ENCODE peak calls at places on chromosome 2, in six cellular contexts. H, D, S, N, L and P are unnamed samples.

GRCh38 chr2:181683518-181684453 is 3.5 kb upstream of the NEUROD1 start:
- DNase-seq in H (no peak), D (peak), S (no peak), N (no peak), L (no peak), P (no peak)

GRCh38 chr2:27916293-27917015 is 25.9 kb downstream of the BABAM2 start:
- DNase-seq in H (no peak), D (no peak), S (no peak), N (no peak), L (no peak), P (no peak)

GRCh38 chr2:227783404-227784138 is 30.1 kb upstream of the CCL20 start:
- DNase-seq in H (peak), D (peak), S (no peak), N (no peak), L (peak), P (no peak)

GRCh38 chr2:60358471-60358870 is 195.0 kb downstream of the BCL11A start:
- DNase-seq in H (no peak), D (no peak), S (peak), N (no peak), L (no peak), P (no peak)

GRCh38 chr2:229856416-229856815 is 65.4 kb downstream of the TRIP12 start:
- DNase-seq in H (no peak), D (peak), S (no peak), N (no peak), L (no peak), P (no peak)

GRCh38 chr2:82182270-82182669 is 1877.7 kb upstream of the LRRTM1 start:
- DNase-seq in H (no peak), D (no peak), S (no peak), N (no peak), L (no peak), P (no peak)

GRCh38 chr2:101597347-101597944 is 100.1 kb upstream of the MAP4K4 start:
- DNase-seq in H (no peak), D (no peak), S (no peak), N (peak), L (no peak), P (peak)

GRCh38 chr2:208300847-208301618 is 35.0 kb downstream of the PIKFYVE start:
- DNase-seq in H (no peak), D (no peak), S (no peak), N (no peak), L (no peak), P (no peak)

GRCh38 chr2:154758871-154759270 is 60.4 kb downstream of the KCNJ3 start:
- DNase-seq in H (no peak), D (no peak), S (no peak), N (no peak), L (no peak), P (no peak)

GRCh38 chr2:104969564-104969963 is 68.3 kb upstream of the MRPS9 start:
- DNase-seq in H (no peak), D (no peak), S (no peak), N (no peak), L (no peak), P (no peak)

GRCh38 chr2:53672881-53673522 is 94.6 kb upstream of the CHAC2 start:
- DNase-seq in H (no peak), D (no peak), S (no peak), N (peak), L (no peak), P (peak)

GRCh38 chr2:118044849-118045248 is 31.0 kb upstream of the CCDC93 start:
- DNase-seq in H (no peak), D (no peak), S (no peak), N (no peak), L (no peak), P (no peak)

GRCh38 chr2:182456784-182457183 is 29.9 kb upstream of the PDE1A start:
- DNase-seq in H (no peak), D (no peak), S (no peak), N (peak), L (no peak), P (peak)

GRCh38 chr2:159150208-159150607 is 136.3 kb downstream of the WDSUB1 start:
- DNase-seq in H (no peak), D (no peak), S (no peak), N (no peak), L (no peak), P (no peak)

GRCh38 chr2:176552456-176553135 is 283.4 kb downstream of the MTX2 start:
- DNase-seq in H (no peak), D (no peak), S (no peak), N (peak), L (no peak), P (no peak)

GRCh38 chr2:213152065-213152794 is 818 bp upstream of the IKZF2 start:
- DNase-seq in H (peak), D (peak), S (no peak), N (peak), L (no peak), P (peak)

GRCh38 chr2:12416600-12416999 is 300.1 kb upstream of the TRIB2 start:
- DNase-seq in H (peak), D (no peak), S (no peak), N (peak), L (no peak), P (no peak)

GRCh38 chr2:135657806-135658582 is 83.7 kb upstream of the UBXN4 start:
- DNase-seq in H (no peak), D (no peak), S (no peak), N (no peak), L (peak), P (no peak)

GRCh38 chr2:6977786-6978185 is 60.6 kb downstream of the RNF144A start:
- DNase-seq in H (peak), D (no peak), S (no peak), N (no peak), L (no peak), P (no peak)

GRCh38 chr2:98598781-98599428 is 9.4 kb downstream of the COA5 start:
- DNase-seq in H (no peak), D (no peak), S (no peak), N (no peak), L (no peak), P (no peak)

GRCh38 chr2:207767461-207768167 is 2.1 kb downstream of the FZD5 start:
- DNase-seq in H (peak), D (no peak), S (no peak), N (no peak), L (no peak), P (no peak)

GRCh38 chr2:85549095-85549494 is 10.1 kb downstream of the MAT2A start:
- DNase-seq in H (no peak), D (no peak), S (no peak), N (no peak), L (no peak), P (no peak)

GRCh38 chr2:171134624-171135230 is 26.0 kb downstream of the TLK1 start:
- DNase-seq in H (no peak), D (no peak), S (no peak), N (no peak), L (no peak), P (no peak)

GRCh38 chr2:48169066-48169724 is 262.9 kb upstream of the FBXO11 start:
- DNase-seq in H (no peak), D (no peak), S (no peak), N (no peak), L (no peak), P (no peak)

GRCh38 chr2:2743164-2743571 is 412.1 kb upstream of the MYT1L start:
- DNase-seq in H (peak), D (no peak), S (no peak), N (peak), L (no peak), P (no peak)

GRCh38 chr2:46339676-46340459 is 42.7 kb downstream of the EPAS1 start:
- DNase-seq in H (peak), D (no peak), S (no peak), N (no peak), L (no peak), P (no peak)
- TF ChIP-seq CTCF in H (no peak), D (no peak), S (no peak), N (no peak), L (no peak), P (no peak)

DNA sequence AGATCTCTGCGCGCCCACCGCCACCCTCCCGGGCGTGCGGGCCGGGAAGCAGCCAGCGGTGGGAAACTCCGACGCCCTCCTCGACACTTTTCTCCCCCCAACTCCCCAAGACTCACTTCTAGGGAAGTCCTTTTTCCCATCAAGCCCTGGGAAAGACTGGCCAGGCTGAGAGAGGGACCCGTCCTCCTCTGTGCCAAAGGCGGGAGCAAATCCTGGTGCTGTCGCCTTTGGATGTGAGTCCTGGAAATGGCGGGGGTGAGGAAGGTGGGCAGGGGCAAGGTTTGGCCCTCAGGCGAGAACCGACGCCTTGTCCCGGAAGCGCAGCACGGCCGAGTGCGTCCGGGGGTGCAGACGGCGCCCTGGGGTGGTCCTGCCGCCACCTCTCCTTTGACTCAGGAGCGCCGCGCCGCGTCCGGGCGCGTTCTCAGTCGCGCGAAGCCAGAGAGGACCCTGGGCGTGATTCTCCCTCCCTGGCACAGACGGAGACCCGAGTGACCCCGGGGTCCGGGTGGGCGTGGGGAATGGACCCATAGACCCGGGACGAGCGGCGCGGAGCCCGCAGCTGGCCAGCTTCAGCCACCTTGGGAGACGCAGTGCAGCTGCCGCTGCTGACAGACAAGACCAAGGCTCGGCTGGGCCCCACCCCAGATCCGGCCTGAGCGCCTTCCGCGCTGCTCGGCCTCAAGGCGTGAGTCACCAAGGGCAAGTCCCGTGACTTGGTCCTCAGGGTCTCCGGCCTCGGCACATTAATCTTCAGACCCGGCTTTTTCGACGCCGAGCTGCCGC is 3.5 kb upstream of the LBX2 start:
- DNase-seq in H (peak), D (peak), S (no peak), N (peak), L (no peak), P (peak)
- TF ChIP-seq CTCF in H (no peak), D (peak), S (no peak), N (peak), L (peak), P (peak)

DNA sequence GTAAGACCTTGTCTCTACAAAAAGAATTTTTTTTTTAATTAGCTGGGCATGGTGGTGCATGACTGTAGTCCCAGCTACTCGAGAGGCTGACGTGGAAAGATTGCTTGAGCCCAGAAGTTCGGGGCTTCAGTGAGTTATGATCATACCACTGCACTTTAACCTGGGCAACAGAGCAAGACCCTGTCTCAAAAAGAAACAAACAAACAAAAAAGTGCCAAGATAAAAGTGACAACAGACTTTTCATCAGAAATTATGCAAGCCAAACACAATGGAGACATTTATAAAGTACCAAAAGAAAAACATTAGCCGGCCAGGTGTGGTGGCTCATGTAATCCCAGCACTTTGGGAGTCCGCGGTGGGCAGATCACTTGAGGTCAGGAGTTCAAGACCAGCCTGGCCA is 26.7 kb downstream of the HADHA start:
- DNase-seq in H (no peak), D (no peak), S (no peak), N (no peak), L (no peak), P (no peak)
- TF ChIP-seq CTCF in H (no peak), D (no peak), S (no peak), N (no peak), L (no peak), P (no peak)

DNA sequence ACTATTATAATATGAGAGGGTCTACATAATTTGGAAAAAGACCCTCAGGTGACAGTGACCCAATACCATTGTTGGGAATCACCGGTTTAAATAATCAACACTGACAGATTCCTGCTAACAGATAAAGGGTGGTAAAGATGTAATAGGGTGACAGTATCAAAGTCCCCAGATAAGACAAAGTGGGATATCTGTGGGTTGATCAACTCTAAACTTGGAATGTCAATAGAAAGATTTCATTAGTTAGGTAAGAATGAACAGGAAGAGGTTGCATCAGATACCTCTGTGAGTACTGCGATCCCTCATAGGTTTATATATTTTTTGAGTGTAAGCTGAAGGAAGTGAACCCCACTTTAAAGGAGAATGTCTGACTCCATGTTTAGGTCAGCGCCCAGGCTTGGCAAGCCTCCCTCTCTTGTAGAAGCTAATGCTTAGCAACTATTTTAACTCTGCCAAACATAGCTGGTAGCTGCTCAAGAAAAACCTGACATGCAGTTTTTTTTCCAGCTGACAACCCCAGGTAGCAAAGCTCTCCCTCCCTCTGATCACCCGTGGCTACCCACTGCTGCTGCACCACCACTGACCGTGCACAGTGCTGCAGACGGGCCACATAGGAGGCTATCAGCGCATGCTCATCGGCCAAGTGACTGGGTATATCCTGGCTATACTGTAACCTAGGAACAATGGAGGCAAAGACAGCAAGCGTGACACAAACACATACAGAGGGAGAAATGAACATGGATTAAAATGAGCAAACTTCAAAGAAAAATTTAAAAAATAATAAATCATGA is 113.3 kb upstream of the DNMT3A start:
- DNase-seq in H (no peak), D (no peak), S (no peak), N (no peak), L (no peak), P (no peak)
- TF ChIP-seq CTCF in H (no peak), D (no peak), S (no peak), N (no peak), L (no peak), P (no peak)

DNA sequence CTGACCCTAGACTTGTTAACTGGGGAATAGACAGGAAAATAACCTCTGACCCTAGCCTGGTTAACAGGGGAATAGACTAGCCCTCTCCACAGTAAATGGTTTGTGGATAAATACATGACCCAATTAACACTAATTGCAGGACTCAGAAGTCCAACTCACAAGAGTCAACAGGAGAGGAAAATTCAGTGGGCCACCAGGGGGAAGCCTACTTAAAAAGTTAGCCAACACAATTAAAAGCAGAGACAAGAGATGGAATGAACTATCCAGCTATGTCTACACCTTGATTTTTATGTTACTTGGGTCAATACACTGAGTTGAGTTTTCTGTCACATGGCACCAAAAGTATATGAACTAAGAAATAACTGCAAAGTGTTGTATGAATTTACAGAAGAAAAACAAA is 158.8 kb upstream of the SLC39A10 start:
- DNase-seq in H (peak), D (peak), S (no peak), N (no peak), L (no peak), P (no peak)
- TF ChIP-seq CTCF in H (peak), D (peak), S (no peak), N (peak), L (peak), P (peak)

DNA sequence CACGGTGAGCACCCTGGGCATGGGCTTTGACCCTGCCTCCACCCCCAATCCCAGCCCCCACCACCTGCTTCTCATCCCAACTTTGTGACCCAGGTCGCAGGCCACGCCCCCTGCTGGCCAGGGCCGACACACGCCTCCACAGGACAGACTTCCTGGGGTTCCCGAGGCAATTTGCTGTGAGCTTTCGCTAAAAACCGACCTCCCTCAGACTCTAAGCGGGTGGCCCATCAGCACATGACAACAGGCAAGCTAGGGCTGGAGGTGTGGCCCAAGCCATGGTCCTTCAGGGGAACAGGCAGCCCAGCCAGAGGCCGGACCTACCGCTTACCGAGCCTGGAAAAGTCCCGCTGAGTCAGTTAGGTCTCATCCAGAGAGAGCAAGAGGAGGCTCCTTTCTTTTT is 31.9 kb downstream of the C1QL2 start:
- DNase-seq in H (no peak), D (peak), S (no peak), N (no peak), L (no peak), P (no peak)
- TF ChIP-seq CTCF in H (no peak), D (peak), S (no peak), N (peak), L (peak), P (peak)